ENCODE peak calls at places on chromosomes 16 and 17, in eight cellular contexts. One of them, this sample, is unnamed.

GRCh38 chr16:66344533-66345145 is 21.9 kb upstream of the CDH5 start:
- DNase-seq in activated naive CD4-positive, alpha-beta T cell: no peak
- DNase-seq in nephron progenitor cell: peak; percentile 47
- DNase-seq in foreskin fibroblast: peak; percentile 80
- DNase-seq in mucosa of descending colon: no peak
- DNase-seq in activated CD4-positive, alpha-beta T cell treated with anti-CD3 and anti-CD28 coated beads, Interleukin-2, amount 50 U/mL, for 48 hours: peak; percentile 40
- DNase-seq in cardiac muscle cell: peak; percentile 64
- DNase-seq in iris pigment epithelial cell: peak; percentile 47
- DNase-seq in this sample: no peak

GRCh38 chr16:4870138-4870671 is 22.9 kb downstream of the UBN1 start:
- DNase-seq in activated naive CD4-positive, alpha-beta T cell: no peak
- DNase-seq in iris pigment epithelial cell: no peak
- DNase-seq in activated CD4-positive, alpha-beta T cell treated with anti-CD3 and anti-CD28 coated beads, Interleukin-2, amount 50 U/mL, for 48 hours: no peak
- DNase-seq in mucosa of descending colon: no peak
- DNase-seq in cardiac muscle cell: no peak
- DNase-seq in nephron progenitor cell: no peak
- DNase-seq in foreskin fibroblast: no peak
- DNase-seq in this sample: no peak

GRCh38 chr16:7521834-7522233 is 189.2 kb downstream of the RBFOX1 start:
- DNase-seq in iris pigment epithelial cell: no peak
- DNase-seq in foreskin fibroblast: no peak
- DNase-seq in activated naive CD4-positive, alpha-beta T cell: no peak
- DNase-seq in nephron progenitor cell: no peak
- DNase-seq in activated CD4-positive, alpha-beta T cell treated with anti-CD3 and anti-CD28 coated beads, Interleukin-2, amount 50 U/mL, for 48 hours: no peak
- DNase-seq in mucosa of descending colon: no peak
- DNase-seq in cardiac muscle cell: no peak
- DNase-seq in this sample: no peak

GRCh38 chr17:34634551-34635160 is 55.3 kb downstream of the TMEM132E start:
- DNase-seq in cardiac muscle cell: no peak
- DNase-seq in foreskin fibroblast: no peak
- DNase-seq in activated CD4-positive, alpha-beta T cell treated with anti-CD3 and anti-CD28 coated beads, Interleukin-2, amount 50 U/mL, for 48 hours: no peak
- DNase-seq in iris pigment epithelial cell: no peak
- DNase-seq in activated naive CD4-positive, alpha-beta T cell: no peak
- DNase-seq in nephron progenitor cell: no peak
- DNase-seq in mucosa of descending colon: no peak
- DNase-seq in this sample: no peak

GRCh38 chr16:84976644-84977400 is 34.5 kb downstream of the ZDHHC7 start:
- DNase-seq in cardiac muscle cell: no peak
- DNase-seq in nephron progenitor cell: no peak
- DNase-seq in activated CD4-positive, alpha-beta T cell treated with anti-CD3 and anti-CD28 coated beads, Interleukin-2, amount 50 U/mL, for 48 hours: no peak
- DNase-seq in iris pigment epithelial cell: peak; percentile 18
- DNase-seq in activated naive CD4-positive, alpha-beta T cell: no peak
- DNase-seq in mucosa of descending colon: no peak
- DNase-seq in foreskin fibroblast: peak; percentile 35
- DNase-seq in this sample: no peak

GRCh38 chr17:56838687-56839086 is 4.7 kb downstream of the DGKE start:
- DNase-seq in cardiac muscle cell: no peak
- DNase-seq in mucosa of descending colon: no peak
- DNase-seq in activated CD4-positive, alpha-beta T cell treated with anti-CD3 and anti-CD28 coated beads, Interleukin-2, amount 50 U/mL, for 48 hours: no peak
- DNase-seq in foreskin fibroblast: no peak
- DNase-seq in nephron progenitor cell: no peak
- DNase-seq in iris pigment epithelial cell: no peak
- DNase-seq in activated naive CD4-positive, alpha-beta T cell: no peak
- DNase-seq in this sample: no peak

GRCh38 chr16:8278181-8278580 is 312.1 kb downstream of the TMEM114 start:
- DNase-seq in activated CD4-positive, alpha-beta T cell treated with anti-CD3 and anti-CD28 coated beads, Interleukin-2, amount 50 U/mL, for 48 hours: no peak
- DNase-seq in mucosa of descending colon: no peak
- DNase-seq in iris pigment epithelial cell: no peak
- DNase-seq in foreskin fibroblast: no peak
- DNase-seq in nephron progenitor cell: no peak
- DNase-seq in activated naive CD4-positive, alpha-beta T cell: no peak
- DNase-seq in cardiac muscle cell: no peak
- DNase-seq in this sample: no peak

GRCh38 chr16:27355610-27356009 is 41.8 kb downstream of the IL4R start:
- DNase-seq in activated naive CD4-positive, alpha-beta T cell: peak; percentile 18
- DNase-seq in nephron progenitor cell: peak; percentile 14
- DNase-seq in activated CD4-positive, alpha-beta T cell treated with anti-CD3 and anti-CD28 coated beads, Interleukin-2, amount 50 U/mL, for 48 hours: peak; percentile 73
- DNase-seq in foreskin fibroblast: peak; percentile 40
- DNase-seq in iris pigment epithelial cell: peak; percentile 61
- DNase-seq in mucosa of descending colon: peak; percentile 65
- DNase-seq in cardiac muscle cell: peak; percentile 57
- DNase-seq in this sample: peak; percentile 69

GRCh38 chr16:67652578-67653130 is 7.4 kb downstream of the ACD start:
- DNase-seq in activated naive CD4-positive, alpha-beta T cell: no peak
- DNase-seq in foreskin fibroblast: peak; percentile 51
- DNase-seq in activated CD4-positive, alpha-beta T cell treated with anti-CD3 and anti-CD28 coated beads, Interleukin-2, amount 50 U/mL, for 48 hours: no peak
- DNase-seq in nephron progenitor cell: peak; percentile 80
- DNase-seq in iris pigment epithelial cell: no peak
- DNase-seq in cardiac muscle cell: peak; percentile 8
- DNase-seq in mucosa of descending colon: peak; percentile 66
- DNase-seq in this sample: peak; percentile 42